ENCODE peak calls at places on chromosomes 13 and 19, in six cellular contexts. R, S, C, T, P and Q are unnamed samples.

GRCh38 chr19:18590273-18591272 is 2.0 kb downstream of the REX1BD start:
- DNase-seq in R (peak), S (peak), C (peak), T (no peak), P (peak), Q (peak)

GRCh38 chr19:7500811-7501450 is 12.1 kb upstream of the PEX11G start:
- DNase-seq in R (no peak), S (peak), C (peak), T (peak), P (peak), Q (peak)

GRCh38 chr19:49857834-49858590 is 7.1 kb downstream of the PTOV1 start:
- DNase-seq in R (no peak), S (no peak), C (peak), T (no peak), P (no peak), Q (no peak)

GRCh38 chr13:23140492-23140891 is 40.3 kb upstream of the SGCG start:
- DNase-seq in R (no peak), S (no peak), C (no peak), T (no peak), P (no peak), Q (no peak)

GRCh38 chr13:111518161-111518791 is 197.8 kb downstream of the TEX29 start:
- DNase-seq in R (no peak), S (no peak), C (no peak), T (no peak), P (no peak), Q (no peak)

GRCh38 chr13:45436953-45437352 is 18.8 kb upstream of the SLC25A30 start:
- DNase-seq in R (no peak), S (no peak), C (no peak), T (no peak), P (no peak), Q (no peak)

GRCh38 chr19:18469245-18470107 is 31.5 kb upstream of the ISYNA1 start:
- DNase-seq in R (no peak), S (peak), C (peak), T (peak), P (peak), Q (peak)

GRCh38 chr19:58204566-58204965 is 21.7 kb downstream of the ZNF274 start:
- DNase-seq in R (no peak), S (no peak), C (no peak), T (no peak), P (no peak), Q (no peak)

GRCh38 chr13:26021516-26021915 is 30.3 kb downstream of the SHISA2 start:
- DNase-seq in R (no peak), S (no peak), C (no peak), T (peak), P (no peak), Q (no peak)